ENCODE peak calls at places on chromosomes 4 and X, in five cellular contexts. One of them, this sample, is unnamed.

GRCh38 chr4:185122681-185123345 is 20.3 kb upstream of the SLC25A4 start:
- DNase-seq in activated naive CD8-positive, alpha-beta T cell treated with anti-CD3 and anti-CD28 coated beads, Interleukin-2, amount 50 U/mL, for 16 hours: no peak
- DNase-seq in body of pancreas: no peak
- DNase-seq in EL: no peak
- DNase-seq in uterus: no peak
- DNase-seq in this sample: no peak

GRCh38 chr4:90841676-90842075 is 714.5 kb downstream of the CCSER1 start:
- DNase-seq in activated naive CD8-positive, alpha-beta T cell treated with anti-CD3 and anti-CD28 coated beads, Interleukin-2, amount 50 U/mL, for 16 hours: no peak
- DNase-seq in uterus: no peak
- DNase-seq in body of pancreas: no peak
- DNase-seq in EL: no peak
- DNase-seq in this sample: no peak

GRCh38 chr4:102598759-102599379 is 97.7 kb downstream of the NFKB1 start:
- DNase-seq in body of pancreas: no peak
- DNase-seq in activated naive CD8-positive, alpha-beta T cell treated with anti-CD3 and anti-CD28 coated beads, Interleukin-2, amount 50 U/mL, for 16 hours: no peak
- DNase-seq in EL: peak
- DNase-seq in uterus: no peak
- DNase-seq in this sample: no peak

GRCh38 chrX:129787336-129788055 is 7.7 kb downstream of the SASH3 start:
- DNase-seq in EL: no peak
- DNase-seq in uterus: no peak
- DNase-seq in activated naive CD8-positive, alpha-beta T cell treated with anti-CD3 and anti-CD28 coated beads, Interleukin-2, amount 50 U/mL, for 16 hours: no peak
- DNase-seq in body of pancreas: no peak
- DNase-seq in this sample: no peak

GRCh38 chr4:108165601-108166000 is 3.1 kb downstream of the LEF1 start:
- DNase-seq in body of pancreas: no peak
- DNase-seq in uterus: no peak
- DNase-seq in activated naive CD8-positive, alpha-beta T cell treated with anti-CD3 and anti-CD28 coated beads, Interleukin-2, amount 50 U/mL, for 16 hours: no peak
- DNase-seq in EL: no peak
- DNase-seq in this sample: no peak

GRCh38 chr4:29805245-29805644 is 914.9 kb upstream of the PCDH7 start:
- DNase-seq in body of pancreas: no peak
- DNase-seq in activated naive CD8-positive, alpha-beta T cell treated with anti-CD3 and anti-CD28 coated beads, Interleukin-2, amount 50 U/mL, for 16 hours: no peak
- DNase-seq in EL: peak
- DNase-seq in uterus: no peak
- DNase-seq in this sample: peak

GRCh38 chr4:82371398-82371972 is 2.3 kb downstream of the HNRNPD start:
- DNase-seq in uterus: no peak
- DNase-seq in activated naive CD8-positive, alpha-beta T cell treated with anti-CD3 and anti-CD28 coated beads, Interleukin-2, amount 50 U/mL, for 16 hours: no peak
- DNase-seq in EL: no peak
- DNase-seq in body of pancreas: no peak
- DNase-seq in this sample: peak

GRCh38 chrX:34404386-34405070 is 252.6 kb downstream of the TMEM47 start:
- DNase-seq in EL: no peak
- DNase-seq in activated naive CD8-positive, alpha-beta T cell treated with anti-CD3 and anti-CD28 coated beads, Interleukin-2, amount 50 U/mL, for 16 hours: no peak
- DNase-seq in body of pancreas: no peak
- DNase-seq in uterus: peak
- DNase-seq in this sample: no peak